ENCODE peak calls at places on chromosomes 1 and 21, in four cellular contexts. One of them, this sample, is unnamed.

GRCh38 chr1:25727026-25727818 is 72.8 kb upstream of the SELENON start:
- DNase-seq in A549: no peak
- DNase-seq in GM12878: no peak
- DNase-seq in suprapubic skin: no peak
- DNase-seq in this sample: no peak

GRCh38 chr1:244165701-244166100 is 114.6 kb downstream of the ZBTB18 start:
- DNase-seq in A549: no peak
- DNase-seq in GM12878: no peak
- DNase-seq in suprapubic skin: no peak
- DNase-seq in this sample: no peak

GRCh38 chr1:210372931-210373627 is 44.4 kb downstream of the HHAT start:
- DNase-seq in A549: peak
- DNase-seq in GM12878: no peak
- DNase-seq in suprapubic skin: no peak
- DNase-seq in this sample: no peak

GRCh38 chr1:68232354-68233148 is at the start of gene WLS:
- DNase-seq in A549: peak
- DNase-seq in GM12878: no peak
- DNase-seq in suprapubic skin: peak
- DNase-seq in this sample: peak

GRCh38 chr21:41802684-41803083 is 35.8 kb upstream of the RIPK4 start:
- DNase-seq in A549: no peak
- DNase-seq in GM12878: no peak
- DNase-seq in suprapubic skin: no peak
- DNase-seq in this sample: peak

GRCh38 chr1:239735081-239735480 is 348.7 kb downstream of the CHRM3 start:
- DNase-seq in A549: no peak
- DNase-seq in GM12878: no peak
- DNase-seq in suprapubic skin: no peak
- DNase-seq in this sample: no peak

GRCh38 chr1:240073097-240073496 is 18.6 kb upstream of the FMN2 start:
- DNase-seq in A549: no peak
- DNase-seq in GM12878: no peak
- DNase-seq in suprapubic skin: no peak
- DNase-seq in this sample: no peak

GRCh38 chr1:6260961-6261614 is at the start of gene GPR153:
- DNase-seq in A549: no peak
- DNase-seq in GM12878: no peak
- DNase-seq in suprapubic skin: no peak
- DNase-seq in this sample: peak

GRCh38 chr1:86394416-86394815 is 1.7 kb downstream of the ODF2L start:
- DNase-seq in A549: no peak
- DNase-seq in GM12878: no peak
- DNase-seq in suprapubic skin: no peak
- DNase-seq in this sample: no peak

GRCh38 chr1:29673669-29674624 is 437.6 kb downstream of the PTPRU start:
- DNase-seq in A549: no peak
- DNase-seq in GM12878: no peak
- DNase-seq in suprapubic skin: no peak
- DNase-seq in this sample: no peak

GRCh38 chr1:222279591-222279990 is 268.3 kb downstream of the HHIPL2 start:
- DNase-seq in A549: no peak
- DNase-seq in GM12878: no peak
- DNase-seq in suprapubic skin: no peak
- DNase-seq in this sample: no peak

GRCh38 chr1:1273535-1274298 is at the start of gene UBE2J2:
- DNase-seq in A549: peak
- DNase-seq in GM12878: peak
- DNase-seq in suprapubic skin: peak
- DNase-seq in this sample: peak

GRCh38 chr1:22629886-22630285 is 6.5 kb upstream of the C1QA start:
- DNase-seq in A549: no peak
- DNase-seq in GM12878: no peak
- DNase-seq in suprapubic skin: no peak
- DNase-seq in this sample: no peak

GRCh38 chr1:230459463-230459862 is 33.3 kb upstream of the PGBD5 start:
- DNase-seq in A549: no peak
- DNase-seq in GM12878: no peak
- DNase-seq in suprapubic skin: no peak
- DNase-seq in this sample: no peak

GRCh38 chr21:44051462-44051941 is 39.4 kb downstream of the TRAPPC10 start:
- DNase-seq in A549: no peak
- DNase-seq in GM12878: no peak
- DNase-seq in suprapubic skin: peak
- DNase-seq in this sample: peak

GRCh38 chr1:231093158-231093922 is 53.3 kb upstream of the FAM89A start:
- DNase-seq in A549: no peak
- DNase-seq in GM12878: no peak
- DNase-seq in suprapubic skin: no peak
- DNase-seq in this sample: no peak

GRCh38 chr1:27545876-27546275 is 55.9 kb upstream of the WASF2 start:
- DNase-seq in A549: no peak
- DNase-seq in GM12878: no peak
- DNase-seq in suprapubic skin: no peak
- DNase-seq in this sample: no peak

GRCh38 chr1:1020000-1020404 is at the start of gene AGRN:
- DNase-seq in A549: no peak
- DNase-seq in GM12878: no peak
- DNase-seq in suprapubic skin: no peak
- DNase-seq in this sample: no peak

GRCh38 chr1:77594366-77595112 is 87.9 kb downstream of the ZZZ3 start:
- DNase-seq in A549: no peak
- DNase-seq in GM12878: no peak
- DNase-seq in suprapubic skin: no peak
- DNase-seq in this sample: no peak

GRCh38 chr1:50940291-50940690 is 19.8 kb downstream of the FAF1 start:
- DNase-seq in A549: no peak
- DNase-seq in GM12878: no peak
- DNase-seq in suprapubic skin: no peak
- DNase-seq in this sample: no peak

GRCh38 chr1:110896090-110896489 is 23.1 kb downstream of the CD53 start:
- DNase-seq in A549: no peak
- DNase-seq in GM12878: no peak
- DNase-seq in suprapubic skin: no peak
- DNase-seq in this sample: no peak

GRCh38 chr1:110888049-110888448 is 15.1 kb downstream of the CD53 start:
- DNase-seq in A549: no peak
- DNase-seq in GM12878: no peak
- DNase-seq in suprapubic skin: no peak
- DNase-seq in this sample: no peak

GRCh38 chr1:110888641-110889040 is 15.7 kb downstream of the CD53 start:
- DNase-seq in A549: no peak
- DNase-seq in GM12878: no peak
- DNase-seq in suprapubic skin: no peak
- DNase-seq in this sample: no peak

GRCh38 chr1:110893908-110894490 is 21.1 kb downstream of the CD53 start:
- DNase-seq in A549: no peak
- DNase-seq in GM12878: no peak
- DNase-seq in suprapubic skin: no peak
- DNase-seq in this sample: no peak

GRCh38 chr1:110890474-110891196 is 17.7 kb downstream of the CD53 start:
- DNase-seq in A549: no peak
- DNase-seq in GM12878: no peak
- DNase-seq in suprapubic skin: no peak
- DNase-seq in this sample: no peak
- TF ChIP-seq EP300 in A549: no peak
- TF ChIP-seq EP300 in GM12878: no peak
- TF ChIP-seq EP300 in suprapubic skin: no peak
- TF ChIP-seq EP300 in this sample: no peak

GRCh38 chr21:36816556-36817130 is 117.7 kb downstream of the SIM2 start:
- DNase-seq in A549: no peak
- DNase-seq in GM12878: no peak
- DNase-seq in suprapubic skin: no peak
- DNase-seq in this sample: no peak
- TF ChIP-seq EP300 in A549: no peak
- TF ChIP-seq EP300 in GM12878: no peak
- TF ChIP-seq EP300 in suprapubic skin: no peak
- TF ChIP-seq EP300 in this sample: no peak

GRCh38 chr1:235919127-235919796 is 52.6 kb upstream of the LYST start:
- DNase-seq in A549: no peak
- DNase-seq in GM12878: no peak
- DNase-seq in suprapubic skin: no peak
- DNase-seq in this sample: no peak

GRCh38 chr1:235919797-235920475 is 53.2 kb upstream of the LYST start:
- DNase-seq in A549: no peak
- DNase-seq in GM12878: no peak
- DNase-seq in suprapubic skin: no peak
- DNase-seq in this sample: no peak

GRCh38 chr1:235918481-235918880 is 51.8 kb upstream of the LYST start:
- DNase-seq in A549: no peak
- DNase-seq in GM12878: no peak
- DNase-seq in suprapubic skin: no peak
- DNase-seq in this sample: no peak

GRCh38 chr1:235918032-235918431 is 51.3 kb upstream of the LYST start:
- DNase-seq in A549: no peak
- DNase-seq in GM12878: no peak
- DNase-seq in suprapubic skin: no peak
- DNase-seq in this sample: no peak

GRCh38 chr1:235917267-235917811 is 50.6 kb upstream of the LYST start:
- DNase-seq in A549: peak
- DNase-seq in GM12878: peak
- DNase-seq in suprapubic skin: peak
- DNase-seq in this sample: peak
- TF ChIP-seq EP300 in A549: peak
- TF ChIP-seq EP300 in GM12878: no peak
- TF ChIP-seq EP300 in suprapubic skin: no peak
- TF ChIP-seq EP300 in this sample: no peak

DNA sequence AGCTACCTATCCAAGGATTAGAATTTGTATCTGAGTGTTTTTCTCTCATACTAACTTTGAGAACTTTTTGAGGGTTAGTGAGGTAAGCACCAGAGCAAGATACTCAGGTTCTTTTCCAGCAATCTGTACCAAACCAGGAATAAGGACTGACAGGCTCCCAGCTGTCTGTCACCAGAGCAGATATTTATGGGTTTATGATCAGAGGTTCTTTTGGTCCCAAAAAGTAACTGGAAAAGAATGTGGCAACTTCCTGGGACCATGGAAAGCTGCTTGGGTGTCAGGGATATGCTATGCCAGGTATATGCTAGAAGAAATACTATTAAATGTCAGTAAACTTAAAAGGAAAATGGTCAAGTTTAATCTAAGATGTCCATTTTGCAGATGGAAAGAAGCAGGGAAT is 75.7 kb upstream of the ZNF326 start:
- DNase-seq in A549: no peak
- DNase-seq in GM12878: no peak
- DNase-seq in suprapubic skin: no peak
- DNase-seq in this sample: no peak
- TF ChIP-seq EP300 in A549: no peak
- TF ChIP-seq EP300 in GM12878: no peak
- TF ChIP-seq EP300 in suprapubic skin: no peak
- TF ChIP-seq EP300 in this sample: no peak

GRCh38 chr1:2587071-2587859 is 688 bp downstream of the PRXL2B start:
- DNase-seq in A549: peak
- DNase-seq in GM12878: no peak
- DNase-seq in suprapubic skin: no peak
- DNase-seq in this sample: no peak

GRCh38 chr1:2584822-2585317 is 1.7 kb upstream of the PRXL2B start:
- DNase-seq in A549: no peak
- DNase-seq in GM12878: no peak
- DNase-seq in suprapubic skin: no peak
- DNase-seq in this sample: no peak

GRCh38 chr1:2586154-2587070 is at the start of gene PRXL2B:
- DNase-seq in A549: peak
- DNase-seq in GM12878: peak
- DNase-seq in suprapubic skin: peak
- DNase-seq in this sample: peak

GRCh38 chr1:2583871-2584341 is 2.7 kb upstream of the PRXL2B start:
- DNase-seq in A549: no peak
- DNase-seq in GM12878: no peak
- DNase-seq in suprapubic skin: no peak
- DNase-seq in this sample: no peak

GRCh38 chr1:2585318-2586092 is 1.1 kb upstream of the PRXL2B start:
- DNase-seq in A549: peak
- DNase-seq in GM12878: no peak
- DNase-seq in suprapubic skin: no peak
- DNase-seq in this sample: peak
- TF ChIP-seq EP300 in A549: no peak
- TF ChIP-seq EP300 in GM12878: no peak
- TF ChIP-seq EP300 in suprapubic skin: no peak
- TF ChIP-seq EP300 in this sample: no peak

GRCh38 chr1:234722904-234723588 is 113.1 kb upstream of the IRF2BP2 start:
- DNase-seq in A549: peak
- DNase-seq in GM12878: no peak
- DNase-seq in suprapubic skin: peak
- DNase-seq in this sample: peak

GRCh38 chr1:234719454-234720258 is 109.7 kb upstream of the IRF2BP2 start:
- DNase-seq in A549: no peak
- DNase-seq in GM12878: no peak
- DNase-seq in suprapubic skin: no peak
- DNase-seq in this sample: no peak

GRCh38 chr1:234720709-234721436 is 110.9 kb upstream of the IRF2BP2 start:
- DNase-seq in A549: no peak
- DNase-seq in GM12878: no peak
- DNase-seq in suprapubic skin: no peak
- DNase-seq in this sample: no peak

GRCh38 chr1:234722267-234722704 is 112.3 kb upstream of the IRF2BP2 start:
- DNase-seq in A549: no peak
- DNase-seq in GM12878: no peak
- DNase-seq in suprapubic skin: no peak
- DNase-seq in this sample: peak

GRCh38 chr1:234721476-234722266 is 111.7 kb upstream of the IRF2BP2 start:
- DNase-seq in A549: no peak
- DNase-seq in GM12878: no peak
- DNase-seq in suprapubic skin: no peak
- DNase-seq in this sample: peak
- TF ChIP-seq EP300 in A549: no peak
- TF ChIP-seq EP300 in GM12878: no peak
- TF ChIP-seq EP300 in suprapubic skin: peak
- TF ChIP-seq EP300 in this sample: peak

GRCh38 chr1:89310976-89311375 is 38.3 kb upstream of the GBP5 start:
- DNase-seq in A549: no peak
- DNase-seq in GM12878: no peak
- DNase-seq in suprapubic skin: no peak
- DNase-seq in this sample: no peak

GRCh38 chr1:89309828-89310227 is 37.2 kb upstream of the GBP5 start:
- DNase-seq in A549: no peak
- DNase-seq in GM12878: no peak
- DNase-seq in suprapubic skin: no peak
- DNase-seq in this sample: no peak

GRCh38 chr1:89311757-89312156 is 39.1 kb upstream of the GBP5 start:
- DNase-seq in A549: no peak
- DNase-seq in GM12878: no peak
- DNase-seq in suprapubic skin: no peak
- DNase-seq in this sample: no peak

GRCh38 chr1:89310505-89310904 is 37.8 kb upstream of the GBP5 start:
- DNase-seq in A549: no peak
- DNase-seq in GM12878: peak
- DNase-seq in suprapubic skin: no peak
- DNase-seq in this sample: no peak

DNA sequence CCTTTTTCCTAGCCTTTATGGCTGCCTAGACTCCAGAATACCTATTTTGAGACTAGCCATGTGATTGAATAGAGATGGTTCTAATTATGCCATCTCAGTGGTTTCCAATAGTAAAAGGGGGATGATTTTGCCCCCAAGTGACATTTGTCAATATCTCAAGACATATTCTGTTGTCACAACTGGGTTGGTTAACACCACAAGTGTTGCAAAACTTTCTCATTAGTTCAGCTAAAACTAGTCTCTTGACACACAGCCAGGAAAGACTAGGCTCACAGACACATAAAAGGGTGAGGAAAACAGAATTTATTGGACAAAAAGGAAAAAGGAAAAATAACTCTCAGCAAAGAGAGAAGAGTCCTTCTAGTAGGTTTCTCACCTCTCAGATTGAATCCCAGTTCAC is 39.9 kb upstream of the GBP5 start:
- DNase-seq in A549: no peak
- DNase-seq in GM12878: no peak
- DNase-seq in suprapubic skin: no peak
- DNase-seq in this sample: no peak
- TF ChIP-seq EP300 in A549: no peak
- TF ChIP-seq EP300 in GM12878: no peak
- TF ChIP-seq EP300 in suprapubic skin: no peak
- TF ChIP-seq EP300 in this sample: no peak